ENCODE peak calls at places on chromosomes 11 and 22, in five cellular contexts. E is RKO; H is EL; J is T-helper 9 cell; X is activated CD4-positive, alpha-beta T cell treated with anti-CD3 and anti-CD28 coated beads for 24 hours. S is an unnamed sample.

GRCh38 chr22:46800102-46800857 is 37.8 kb downstream of the TBC1D22A start:
- DNase-seq in E (no peak), H (no peak), J (no peak), X (no peak), S (no peak)

GRCh38 chr11:14764899-14765527 is 121.4 kb downstream of the PDE3B start:
- DNase-seq in E (no peak), H (no peak), J (no peak), X (no peak), S (no peak)

GRCh38 chr11:65314501-65315203 is at the start of gene CDC42EP2:
- DNase-seq in E (peak; percentile 90), H (peak; percentile 87), J (peak; percentile 78), X (peak; percentile 67), S (peak; percentile 58)

GRCh38 chr11:112212290-112212689 is 13.9 kb upstream of the PTS start:
- DNase-seq in E (no peak), H (no peak), J (no peak), X (no peak), S (no peak)

GRCh38 chr11:108117746-108118371 is 3.5 kb upstream of the ACAT1 start:
- DNase-seq in E (peak; percentile 87), H (peak; percentile 44), J (no peak), X (no peak), S (no peak)

GRCh38 chr11:74134661-74135515 is 35.9 kb downstream of the C2CD3 start:
- DNase-seq in E (no peak), H (peak; percentile 71), J (no peak), X (no peak), S (no peak)

GRCh38 chr11:16365456-16366355 is 9.4 kb upstream of the SOX6 start:
- DNase-seq in E (no peak), H (no peak), J (no peak), X (no peak), S (no peak)

GRCh38 chr11:105670811-105671210 is 60.9 kb downstream of the GRIA4 start:
- DNase-seq in E (peak; percentile 26), H (peak; percentile 30), J (no peak), X (no peak), S (no peak)

GRCh38 chr11:16791494-16791961 is 53.1 kb downstream of the C11orf58 start:
- DNase-seq in E (peak; percentile 90), H (peak; percentile 91), J (no peak), X (no peak), S (peak; percentile 79)

GRCh38 chr11:33699515-33700424 is 856 bp downstream of the C11orf91 start:
- DNase-seq in E (no peak), H (no peak), J (no peak), X (no peak), S (no peak)

GRCh38 chr11:75100314-75100713 is 3.6 kb upstream of the OR2AT4 start:
- DNase-seq in E (peak; percentile 52), H (peak; percentile 83), J (no peak), X (peak; percentile 19), S (no peak)

GRCh38 chr11:100302824-100303223 is 384.3 kb upstream of the ARHGAP42 start:
- DNase-seq in E (no peak), H (no peak), J (no peak), X (no peak), S (no peak)

GRCh38 chr22:23893446-23893956 is 682 bp upstream of the MIF start:
- DNase-seq in E (no peak), H (no peak), J (no peak), X (no peak), S (no peak)

GRCh38 chr11:125387991-125388390 is 108.1 kb downstream of the FEZ1 start:
- DNase-seq in E (no peak), H (no peak), J (no peak), X (no peak), S (no peak)

GRCh38 chr11:36362902-36363301 is 66.8 kb downstream of the PRR5L start:
- DNase-seq in E (no peak), H (peak; percentile 89), J (no peak), X (no peak), S (peak; percentile 68)

GRCh38 chr11:112525844-112526590 is 265.4 kb upstream of the PLET1 start:
- DNase-seq in E (no peak), H (no peak), J (no peak), X (no peak), S (no peak)

GRCh38 chr11:66542362-66542761 is 3.5 kb downstream of the ZDHHC24 start:
- DNase-seq in E (no peak), H (peak; percentile 43), J (no peak), X (no peak), S (no peak)

GRCh38 chr11:11946180-11946579 is 62.2 kb downstream of the DKK3 start:
- DNase-seq in E (no peak), H (peak; percentile 77), J (no peak), X (no peak), S (peak; percentile 35)

GRCh38 chr11:66727883-66728759 is 895 bp downstream of the SPTBN2 start:
- DNase-seq in E (no peak), H (no peak), J (no peak), X (no peak), S (no peak)

S was measured in HS-27A.